ENCODE peak calls at places on chromosomes 6 and 20, in seven cellular contexts. One of them, this sample, is unnamed.

GRCh38 chr6:28673800-28674671 is 148.4 kb downstream of the GPX5 start:
- DNase-seq in GM12892: no peak
- DNase-seq in H1: peak
- DNase-seq in K562: no peak
- DNase-seq in GM12878: peak
- DNase-seq in HepG2: peak
- DNase-seq in SK-N-SH: peak
- DNase-seq in this sample: peak

GRCh38 chr6:90940812-90941481 is 354.1 kb upstream of the MAP3K7 start:
- DNase-seq in GM12892: no peak
- DNase-seq in H1: no peak
- DNase-seq in K562: peak
- DNase-seq in GM12878: peak
- DNase-seq in HepG2: peak
- DNase-seq in SK-N-SH: peak
- DNase-seq in this sample: no peak

GRCh38 chr20:36162272-36162966 is 7.9 kb downstream of the EPB41L1 start:
- DNase-seq in GM12892: no peak
- DNase-seq in H1: no peak
- DNase-seq in K562: peak
- DNase-seq in GM12878: no peak
- DNase-seq in HepG2: no peak
- DNase-seq in SK-N-SH: peak
- DNase-seq in this sample: no peak

GRCh38 chr6:21679761-21680265 is 86.3 kb downstream of the SOX4 start:
- DNase-seq in GM12892: no peak
- DNase-seq in H1: no peak
- DNase-seq in K562: no peak
- DNase-seq in GM12878: no peak
- DNase-seq in HepG2: no peak
- DNase-seq in SK-N-SH: no peak
- DNase-seq in this sample: no peak

GRCh38 chr6:31738048-31738979 is 1.5 kb upstream of the MSH5 start:
- DNase-seq in GM12892: peak
- DNase-seq in H1: no peak
- DNase-seq in K562: peak
- DNase-seq in GM12878: peak
- DNase-seq in HepG2: peak
- DNase-seq in SK-N-SH: no peak
- DNase-seq in this sample: no peak

GRCh38 chr6:107867302-107867615 is 43.1 kb upstream of the SCML4 start:
- DNase-seq in GM12892: no peak
- DNase-seq in H1: peak
- DNase-seq in K562: no peak
- DNase-seq in GM12878: no peak
- DNase-seq in HepG2: no peak
- DNase-seq in SK-N-SH: no peak
- DNase-seq in this sample: no peak

GRCh38 chr20:20366896-20367680 is 816 bp upstream of the INSM1 start:
- DNase-seq in GM12892: no peak
- DNase-seq in H1: peak
- DNase-seq in K562: no peak
- DNase-seq in GM12878: no peak
- DNase-seq in HepG2: no peak
- DNase-seq in SK-N-SH: peak
- DNase-seq in this sample: no peak

GRCh38 chr6:165861226-165861625 is 198.2 kb upstream of the PDE10A start:
- DNase-seq in GM12892: no peak
- DNase-seq in H1: peak
- DNase-seq in K562: no peak
- DNase-seq in GM12878: no peak
- DNase-seq in HepG2: no peak
- DNase-seq in SK-N-SH: no peak
- DNase-seq in this sample: no peak

GRCh38 chr20:1305682-1306081 is 23.3 kb downstream of the SDCBP2 start:
- DNase-seq in GM12892: no peak
- DNase-seq in H1: no peak
- DNase-seq in K562: no peak
- DNase-seq in GM12878: no peak
- DNase-seq in HepG2: no peak
- DNase-seq in SK-N-SH: no peak
- DNase-seq in this sample: no peak

GRCh38 chr6:142416179-142416578 is 114.4 kb downstream of the ADGRG6 start:
- DNase-seq in GM12892: no peak
- DNase-seq in H1: no peak
- DNase-seq in K562: no peak
- DNase-seq in GM12878: no peak
- DNase-seq in HepG2: no peak
- DNase-seq in SK-N-SH: no peak
- DNase-seq in this sample: no peak

GRCh38 chr6:142728910-142729481 is 216.0 kb downstream of the HIVEP2 start:
- DNase-seq in GM12892: no peak
- DNase-seq in H1: no peak
- DNase-seq in K562: no peak
- DNase-seq in GM12878: no peak
- DNase-seq in HepG2: no peak
- DNase-seq in SK-N-SH: peak
- DNase-seq in this sample: no peak

GRCh38 chr20:62728781-62729300 is 20.2 kb downstream of the NTSR1 start:
- DNase-seq in GM12892: no peak
- DNase-seq in H1: no peak
- DNase-seq in K562: no peak
- DNase-seq in GM12878: no peak
- DNase-seq in HepG2: no peak
- DNase-seq in SK-N-SH: no peak
- DNase-seq in this sample: no peak

GRCh38 chr6:30107756-30108155 is 5.1 kb downstream of the TRIM31 start:
- DNase-seq in GM12892: no peak
- DNase-seq in H1: no peak
- DNase-seq in K562: no peak
- DNase-seq in GM12878: no peak
- DNase-seq in HepG2: no peak
- DNase-seq in SK-N-SH: no peak
- DNase-seq in this sample: no peak

GRCh38 chr6:93849857-93850256 is 430.5 kb upstream of the EPHA7 start:
- DNase-seq in GM12892: no peak
- DNase-seq in H1: no peak
- DNase-seq in K562: no peak
- DNase-seq in GM12878: no peak
- DNase-seq in HepG2: no peak
- DNase-seq in SK-N-SH: no peak
- DNase-seq in this sample: no peak

GRCh38 chr6:132962936-132963579 is 148.7 kb downstream of the RPS12 start:
- DNase-seq in GM12892: peak
- DNase-seq in H1: peak
- DNase-seq in K562: peak
- DNase-seq in GM12878: no peak
- DNase-seq in HepG2: peak
- DNase-seq in SK-N-SH: peak
- DNase-seq in this sample: peak

GRCh38 chr6:26235240-26235730 is 129.7 kb upstream of the BTN3A2 start:
- DNase-seq in GM12892: no peak
- DNase-seq in H1: no peak
- DNase-seq in K562: peak
- DNase-seq in GM12878: no peak
- DNase-seq in HepG2: no peak
- DNase-seq in SK-N-SH: no peak
- DNase-seq in this sample: no peak

GRCh38 chr6:47109281-47109680 is 67.1 kb upstream of the ADGRF1 start:
- DNase-seq in GM12892: no peak
- DNase-seq in H1: no peak
- DNase-seq in K562: no peak
- DNase-seq in GM12878: no peak
- DNase-seq in HepG2: no peak
- DNase-seq in SK-N-SH: no peak
- DNase-seq in this sample: no peak

GRCh38 chr6:36609582-36609981 is 15.4 kb downstream of the SRSF3 start:
- DNase-seq in GM12892: no peak
- DNase-seq in H1: no peak
- DNase-seq in K562: no peak
- DNase-seq in GM12878: no peak
- DNase-seq in HepG2: no peak
- DNase-seq in SK-N-SH: no peak
- DNase-seq in this sample: no peak

GRCh38 chr20:37903317-37904007 is 535 bp downstream of the VSTM2L start:
- DNase-seq in GM12892: no peak
- DNase-seq in H1: peak
- DNase-seq in K562: no peak
- DNase-seq in GM12878: no peak
- DNase-seq in HepG2: no peak
- DNase-seq in SK-N-SH: peak
- DNase-seq in this sample: no peak

GRCh38 chr6:26457407-26457795 is 354 bp upstream of the BTN2A1 start:
- DNase-seq in GM12892: no peak
- DNase-seq in H1: peak
- DNase-seq in K562: peak
- DNase-seq in GM12878: no peak
- DNase-seq in HepG2: no peak
- DNase-seq in SK-N-SH: peak
- DNase-seq in this sample: no peak

GRCh38 chr6:44431118-44431725 is 43.7 kb downstream of the CDC5L start:
- DNase-seq in GM12892: no peak
- DNase-seq in H1: no peak
- DNase-seq in K562: peak
- DNase-seq in GM12878: peak
- DNase-seq in HepG2: peak
- DNase-seq in SK-N-SH: peak
- DNase-seq in this sample: no peak

DNA sequence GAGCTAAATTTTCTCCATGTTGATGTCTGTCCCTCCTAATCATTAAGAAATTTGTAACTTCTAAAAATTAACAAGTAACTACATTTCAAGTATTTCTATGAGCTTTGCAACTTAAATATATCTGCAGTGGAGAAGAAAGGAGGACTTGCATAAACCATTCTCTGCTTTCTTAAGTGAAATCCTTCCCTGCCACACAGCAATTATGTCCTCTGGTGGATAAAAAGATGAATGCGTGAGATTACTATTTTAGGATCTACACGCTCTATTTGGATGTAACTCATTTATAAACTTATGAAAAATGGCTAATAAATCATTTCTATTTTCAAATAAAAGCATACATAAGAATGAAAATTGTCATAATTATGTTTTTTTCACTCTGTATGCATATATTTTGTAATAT is 338.0 kb upstream of the PTCHD4 start:
- DNase-seq in GM12892: no peak
- DNase-seq in H1: no peak
- DNase-seq in K562: no peak
- DNase-seq in GM12878: no peak
- DNase-seq in HepG2: no peak
- DNase-seq in SK-N-SH: no peak
- DNase-seq in this sample: no peak
- TF ChIP-seq TAF1 in GM12892: no peak
- TF ChIP-seq TAF1 in H1: no peak
- TF ChIP-seq TAF1 in K562: no peak
- TF ChIP-seq TAF1 in GM12878: no peak
- TF ChIP-seq TAF1 in HepG2: no peak
- TF ChIP-seq TAF1 in SK-N-SH: no peak
- TF ChIP-seq TAF1 in this sample: no peak

GRCh38 chr20:50379049-50379990 is 130.9 kb upstream of the PTPN1 start:
- DNase-seq in GM12892: no peak
- DNase-seq in H1: no peak
- DNase-seq in K562: no peak
- DNase-seq in GM12878: no peak
- DNase-seq in HepG2: no peak
- DNase-seq in SK-N-SH: peak
- DNase-seq in this sample: no peak
- TF ChIP-seq TAF1 in GM12892: no peak
- TF ChIP-seq TAF1 in H1: no peak
- TF ChIP-seq TAF1 in K562: no peak
- TF ChIP-seq TAF1 in GM12878: no peak
- TF ChIP-seq TAF1 in HepG2: no peak
- TF ChIP-seq TAF1 in SK-N-SH: no peak
- TF ChIP-seq TAF1 in this sample: no peak

DNA sequence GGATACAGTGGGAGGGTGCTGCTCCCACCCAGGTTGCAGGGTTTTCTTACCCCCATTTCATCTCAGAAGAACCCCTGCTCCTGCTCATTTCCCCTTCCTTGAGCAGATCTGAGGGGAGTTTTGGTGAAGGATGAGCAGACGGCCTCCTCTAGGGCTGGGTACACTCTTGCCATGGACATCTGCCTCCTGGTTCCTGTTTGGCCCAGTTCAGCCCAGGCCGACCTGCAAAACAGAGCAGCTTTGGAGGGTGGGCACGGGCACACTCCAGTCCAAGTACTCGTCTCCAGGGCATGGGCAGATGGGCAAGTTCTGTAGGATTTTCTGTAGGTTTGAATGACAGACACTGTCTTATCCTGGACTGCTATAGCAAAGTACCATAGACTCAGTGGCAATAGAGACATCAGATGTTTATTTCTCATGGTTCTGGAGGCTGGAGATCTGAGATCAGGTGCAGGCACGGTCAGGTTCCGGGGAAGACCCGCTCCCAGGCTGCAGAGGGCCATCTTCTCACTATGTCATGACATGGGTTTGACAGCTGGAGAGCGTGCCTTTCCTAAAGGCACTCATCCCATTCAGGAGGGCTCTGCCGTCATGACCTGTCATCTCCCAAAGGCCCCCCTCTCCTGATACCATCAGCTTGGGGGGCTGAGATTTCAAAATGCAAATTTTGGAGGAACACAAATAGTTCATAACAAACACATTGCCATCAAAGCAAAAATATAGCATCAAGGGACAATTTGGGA is 6.2 kb downstream of the NPBWR2 start:
- DNase-seq in GM12892: no peak
- DNase-seq in H1: no peak
- DNase-seq in K562: no peak
- DNase-seq in GM12878: no peak
- DNase-seq in HepG2: no peak
- DNase-seq in SK-N-SH: no peak
- DNase-seq in this sample: no peak
- TF ChIP-seq TAF1 in GM12892: no peak
- TF ChIP-seq TAF1 in H1: no peak
- TF ChIP-seq TAF1 in K562: no peak
- TF ChIP-seq TAF1 in GM12878: no peak
- TF ChIP-seq TAF1 in HepG2: no peak
- TF ChIP-seq TAF1 in SK-N-SH: no peak
- TF ChIP-seq TAF1 in this sample: no peak

GRCh38 chr6:57130784-57131183 is 40.8 kb downstream of the ZNF451 start:
- DNase-seq in GM12892: no peak
- DNase-seq in H1: no peak
- DNase-seq in K562: no peak
- DNase-seq in GM12878: no peak
- DNase-seq in HepG2: no peak
- DNase-seq in SK-N-SH: no peak
- DNase-seq in this sample: no peak

GRCh38 chr6:57135885-57136284 is 36.2 kb upstream of the BAG2 start:
- DNase-seq in GM12892: no peak
- DNase-seq in H1: no peak
- DNase-seq in K562: no peak
- DNase-seq in GM12878: no peak
- DNase-seq in HepG2: no peak
- DNase-seq in SK-N-SH: no peak
- DNase-seq in this sample: no peak

GRCh38 chr6:57137392-57137791 is 34.7 kb upstream of the BAG2 start:
- DNase-seq in GM12892: no peak
- DNase-seq in H1: no peak
- DNase-seq in K562: no peak
- DNase-seq in GM12878: no peak
- DNase-seq in HepG2: no peak
- DNase-seq in SK-N-SH: no peak
- DNase-seq in this sample: no peak

GRCh38 chr6:57138026-57138425 is 34.1 kb upstream of the BAG2 start:
- DNase-seq in GM12892: no peak
- DNase-seq in H1: no peak
- DNase-seq in K562: no peak
- DNase-seq in GM12878: no peak
- DNase-seq in HepG2: no peak
- DNase-seq in SK-N-SH: no peak
- DNase-seq in this sample: no peak

GRCh38 chr6:57134954-57135353 is 37.2 kb upstream of the BAG2 start:
- DNase-seq in GM12892: no peak
- DNase-seq in H1: no peak
- DNase-seq in K562: no peak
- DNase-seq in GM12878: no peak
- DNase-seq in HepG2: no peak
- DNase-seq in SK-N-SH: no peak
- DNase-seq in this sample: no peak
- TF ChIP-seq TAF1 in GM12892: no peak
- TF ChIP-seq TAF1 in H1: no peak
- TF ChIP-seq TAF1 in K562: no peak
- TF ChIP-seq TAF1 in GM12878: no peak
- TF ChIP-seq TAF1 in HepG2: no peak
- TF ChIP-seq TAF1 in SK-N-SH: no peak
- TF ChIP-seq TAF1 in this sample: no peak